ENCODE peak calls at places on chromosomes 5 and 9, in six cellular contexts. L, A, G, U, I and O are unnamed samples.

GRCh38 chr5:43711496-43711895 is 108.5 kb downstream of the NNT start:
- DNase-seq in L (peak), G (peak), U (no peak), A (no peak), I (no peak), O (peak)

GRCh38 chr5:87784869-87785268 is 372.1 kb upstream of the CCNH start:
- DNase-seq in A (no peak), L (no peak), G (no peak), U (no peak), I (no peak), O (no peak)

GRCh38 chr5:135439426-135440205 is 7.5 kb downstream of the DCANP1 start:
- DNase-seq in U (no peak), G (no peak), I (no peak), L (no peak), A (no peak), O (no peak)

GRCh38 chr5:2751592-2752021 is at the start of gene IRX2:
- DNase-seq in A (peak), U (peak), L (peak), I (no peak), G (peak), O (peak)

GRCh38 chr5:113081881-113082546 is 105.4 kb downstream of the DCP2 start:
- DNase-seq in U (no peak), A (no peak), I (no peak), L (peak), G (peak), O (peak)

GRCh38 chr5:108727154-108727638 is 20.5 kb upstream of the FER start:
- DNase-seq in G (no peak), A (peak), L (no peak), U (no peak), I (no peak), O (peak)

GRCh38 chr9:112074250-112075008 is 100.7 kb downstream of the SUSD1 start:
- DNase-seq in A (peak), U (peak), G (peak), I (peak), L (peak), O (peak)

GRCh38 chr9:18269561-18269960 is 204.4 kb upstream of the ADAMTSL1 start:
- DNase-seq in U (no peak), L (no peak), A (no peak), I (no peak), G (peak), O (no peak)

GRCh38 chr5:87113848-87114247 is 153.8 kb upstream of the RASA1 start:
- DNase-seq in A (no peak), L (peak), G (peak), U (no peak), I (no peak), O (peak)

GRCh38 chr9:38214441-38214840 is 145.4 kb upstream of the SHB start:
- DNase-seq in U (no peak), A (peak), I (no peak), G (no peak), L (no peak), O (no peak)

GRCh38 chr5:125595095-125595494 is 828.1 kb upstream of the GRAMD2B start:
- DNase-seq in G (peak), L (no peak), I (no peak), A (no peak), U (no peak), O (peak)

GRCh38 chr9:110555971-110556370 is 23.6 kb downstream of the SVEP1 start:
- DNase-seq in U (no peak), G (peak), I (no peak), L (peak), A (no peak), O (peak)

GRCh38 chr9:14418262-14419200 is 104.6 kb upstream of the NFIB start:
- DNase-seq in U (no peak), I (no peak), L (no peak), A (no peak), G (no peak), O (no peak)

GRCh38 chr9:112360047-112360804 is 19.7 kb upstream of the HSDL2 start:
- DNase-seq in I (no peak), L (peak), G (peak), A (no peak), U (no peak), O (peak)

GRCh38 chr5:34007116-34007674 is 655 bp downstream of the AMACR start:
- DNase-seq in L (no peak), G (no peak), A (peak), I (no peak), U (no peak), O (no peak)

GRCh38 chr5:154444559-154445421 is 1.0 kb upstream of the SAP30L start:
- DNase-seq in G (no peak), L (peak), A (peak), I (peak), U (no peak), O (no peak)

GRCh38 chr5:179613460-179614071 is 9.9 kb downstream of the HNRNPH1 start:
- DNase-seq in U (no peak), G (no peak), I (no peak), L (no peak), A (no peak), O (no peak)

GRCh38 chr9:4764033-4764432 is 23.0 kb upstream of the AK3 start:
- DNase-seq in A (no peak), G (no peak), U (no peak), I (no peak), L (no peak), O (no peak)

GRCh38 chr5:124783285-124783684 is 36.8 kb upstream of the ZNF608 start:
- DNase-seq in L (no peak), U (no peak), A (no peak), G (no peak), I (no peak), O (no peak)

GRCh38 chr9:84062538-84062937 is 81.9 kb downstream of the RMI1 start:
- DNase-seq in L (no peak), A (no peak), I (no peak), U (no peak), G (no peak), O (no peak)

GRCh38 chr5:139574641-139575312 is 13.6 kb downstream of the UBE2D2 start:
- DNase-seq in L (no peak), I (peak), U (no peak), G (peak), A (peak), O (peak)

GRCh38 chr5:14512574-14512973 is 69.0 kb upstream of the OTULINL start:
- DNase-seq in G (no peak), U (no peak), I (no peak), A (no peak), L (no peak), O (no peak)

GRCh38 chr9:83186354-83186753 is 123.4 kb upstream of the RASEF start:
- DNase-seq in A (no peak), L (no peak), I (no peak), G (no peak), U (no peak), O (no peak)

GRCh38 chr5:83556190-83556589 is 84.6 kb downstream of the VCAN start:
- DNase-seq in L (no peak), G (no peak), U (no peak), I (no peak), A (no peak), O (no peak)

GRCh38 chr5:61023131-61023530 is 78.1 kb downstream of the NDUFAF2 start:
- DNase-seq in U (no peak), A (no peak), L (no peak), G (peak), I (no peak), O (peak)

DNA sequence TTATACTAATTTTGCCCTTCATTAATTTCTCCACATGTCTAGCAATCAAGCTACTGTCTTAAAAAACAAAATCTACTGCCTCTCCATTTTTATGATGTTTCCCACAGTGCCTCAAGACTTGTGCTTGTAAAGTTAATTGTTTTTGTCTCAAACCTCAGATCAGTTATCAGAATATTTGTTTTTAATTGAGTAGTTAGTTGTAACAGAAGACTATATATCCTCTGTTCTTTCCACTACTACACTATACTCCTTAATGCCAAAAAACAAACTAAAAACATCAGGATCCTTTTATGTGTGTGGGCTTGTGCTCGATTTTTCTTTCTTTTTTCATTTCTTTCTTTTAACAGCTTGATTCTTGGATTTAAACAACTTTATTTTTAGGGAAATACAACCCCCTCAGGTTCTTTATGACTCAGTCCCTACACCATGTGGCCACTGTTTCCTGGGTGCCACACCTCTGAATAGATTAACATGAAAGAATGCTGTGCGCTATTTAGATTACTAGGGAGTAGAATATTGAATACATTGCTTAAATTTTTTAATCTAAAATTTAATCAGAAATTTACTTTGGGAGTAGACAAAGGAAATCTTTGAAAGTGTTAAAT is 1.2 kb downstream of the ASPN start:
- DNase-seq in I (no peak), G (peak), L (peak), U (no peak), A (no peak), O (no peak)
- H2AFZ ChIP-seq in I (no peak), G (peak), L (peak), U (no peak), A (no peak), O (no peak)

GRCh38 chr5:74576941-74577456 is 63.5 kb downstream of the ENC1 start:
- DNase-seq in I (peak), A (no peak), G (peak), L (peak), U (no peak), O (peak)

GRCh38 chr5:74580729-74581110 is 59.8 kb downstream of the ENC1 start:
- DNase-seq in I (no peak), L (no peak), U (no peak), A (no peak), G (no peak), O (no peak)

GRCh38 chr5:74579215-74579614 is 61.3 kb downstream of the ENC1 start:
- DNase-seq in A (no peak), U (no peak), L (peak), G (peak), I (no peak), O (no peak)

GRCh38 chr5:74578356-74579044 is 62.0 kb downstream of the ENC1 start:
- DNase-seq in U (no peak), L (peak), G (no peak), I (no peak), A (no peak), O (no peak)

GRCh38 chr5:74575741-74576538 is 64.6 kb downstream of the ENC1 start:
- DNase-seq in I (no peak), U (no peak), G (peak), A (no peak), L (peak), O (peak)
- H2AFZ ChIP-seq in I (no peak), U (no peak), G (no peak), A (no peak), L (peak), O (no peak)

GRCh38 chr9:73845539-73845938 is 651.6 kb upstream of the RORB start:
- DNase-seq in I (no peak), L (no peak), U (no peak), G (no peak), A (no peak), O (no peak)

GRCh38 chr9:73845954-73846690 is 651.0 kb upstream of the RORB start:
- DNase-seq in L (no peak), I (no peak), G (no peak), U (peak), A (peak), O (no peak)

GRCh38 chr9:73847536-73847935 is 649.6 kb upstream of the RORB start:
- DNase-seq in G (no peak), U (no peak), I (no peak), L (no peak), A (peak), O (no peak)
- H2AFZ ChIP-seq in G (no peak), U (peak), I (no peak), L (peak), A (peak), O (no peak)

GRCh38 chr9:137198748-137199276 is 1.7 kb downstream of the TPRN start:
- DNase-seq in U (no peak), L (no peak), A (no peak), I (no peak), G (no peak), O (no peak)

GRCh38 chr9:137201205-137201868 is 796 bp upstream of the TPRN start:
- DNase-seq in G (no peak), L (no peak), A (peak), U (no peak), I (no peak), O (no peak)

GRCh38 chr9:137200311-137201204 is at the start of gene TPRN:
- DNase-seq in L (peak), U (peak), I (peak), G (peak), A (peak), O (peak)

GRCh38 chr9:137198051-137198747 is 2.3 kb downstream of the TPRN start:
- DNase-seq in I (no peak), A (no peak), U (no peak), L (peak), G (no peak), O (no peak)

DNA sequence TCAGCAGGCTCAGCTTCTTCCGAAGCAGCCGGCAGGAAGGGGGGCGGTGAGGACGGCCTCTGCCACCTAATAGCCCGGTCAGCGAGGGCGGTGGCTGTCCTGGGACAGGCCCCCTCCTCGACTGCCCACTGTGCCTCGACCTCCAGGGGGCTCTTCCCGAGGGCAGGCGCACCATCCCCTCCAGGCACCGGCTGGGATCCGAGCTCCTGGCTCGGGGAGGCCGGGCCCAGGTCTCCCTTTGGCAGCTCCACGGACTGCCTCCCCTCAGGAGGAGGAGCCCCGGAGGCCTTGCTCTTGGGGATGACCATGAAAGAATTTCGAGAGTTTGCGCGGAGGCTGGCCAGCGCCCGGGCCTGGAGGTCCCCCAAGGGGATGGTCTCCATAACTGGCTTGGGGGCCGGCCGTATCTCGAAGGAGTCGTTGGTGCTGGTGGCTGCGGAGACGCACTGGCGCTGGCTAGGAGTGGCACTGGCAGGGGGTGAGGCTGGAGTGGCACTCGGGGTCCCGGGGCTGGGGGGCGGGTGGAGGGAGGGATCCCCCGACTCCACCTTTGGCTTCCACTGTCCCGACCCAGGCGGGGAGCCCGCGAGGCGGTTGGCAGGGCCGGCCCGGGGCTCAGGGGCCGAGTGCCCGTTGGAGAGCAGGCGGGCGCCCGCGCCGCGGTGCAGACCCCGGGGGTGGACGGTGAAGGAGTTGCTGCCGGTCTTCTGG is 975 bp downstream of the TPRN start:
- DNase-seq in G (peak), U (no peak), I (no peak), A (peak), L (no peak), O (peak)
- H2AFZ ChIP-seq in G (no peak), U (no peak), I (no peak), A (no peak), L (no peak), O (peak)